ENCODE peak calls at places on chromosomes 11 and 22, in seven cellular contexts. Z, W, A, U, T, I and S are unnamed samples.

GRCh38 chr11:130404727-130405126 is 23.7 kb downstream of the ADAMTS8 start:
- DNase-seq in I (no peak), A (no peak), T (no peak), U (no peak), Z (no peak), W (no peak), S (no peak)

GRCh38 chr22:50224071-50224470 is 20.8 kb downstream of the TUBGCP6 start:
- DNase-seq in T (no peak), U (no peak), I (no peak), A (no peak), W (no peak), Z (no peak), S (no peak)

GRCh38 chr22:17792289-17792688 is 18.0 kb upstream of the BID start:
- DNase-seq in I (no peak), W (no peak), U (peak), T (no peak), A (no peak), Z (no peak), S (no peak)

GRCh38 chr11:69368119-69368880 is 74.3 kb downstream of the MYEOV start:
- DNase-seq in I (no peak), A (no peak), U (no peak), T (peak), Z (no peak), W (peak), S (no peak)

GRCh38 chr22:46046299-46046685 is 69.3 kb upstream of the WNT7B start:
- DNase-seq in I (no peak), T (no peak), Z (no peak), W (no peak), A (peak), U (no peak), S (no peak)

GRCh38 chr22:39240841-39241631 is 3.7 kb downstream of the PDGFB start:
- DNase-seq in Z (no peak), U (no peak), T (peak), W (no peak), A (no peak), I (no peak), S (peak)

GRCh38 chr22:29331213-29331612 is 15.7 kb upstream of the RASL10A start:
- DNase-seq in I (no peak), W (no peak), A (no peak), U (no peak), T (no peak), Z (no peak), S (no peak)

GRCh38 chr11:115222218-115222862 is 281.9 kb downstream of the CADM1 start:
- DNase-seq in I (peak), W (no peak), A (no peak), Z (peak), T (no peak), U (no peak), S (no peak)

GRCh38 chr11:6438979-6439571 is 1.7 kb downstream of the HPX start:
- DNase-seq in U (peak), T (no peak), W (no peak), I (peak), Z (peak), A (no peak), S (peak)

GRCh38 chr11:69156673-69157155 is 979 bp downstream of the SMIM38 start:
- DNase-seq in Z (peak), I (no peak), U (no peak), T (no peak), W (no peak), A (no peak), S (peak)

GRCh38 chr11:33690290-33691050 is 10.2 kb downstream of the C11orf91 start:
- DNase-seq in I (no peak), W (peak), T (peak), Z (peak), A (peak), U (no peak), S (peak)

GRCh38 chr11:125663910-125664309 is 16.7 kb downstream of the ACRV1 start:
- DNase-seq in A (no peak), Z (no peak), W (no peak), T (no peak), U (no peak), I (no peak), S (no peak)

GRCh38 chr22:36443198-36443770 is 38.2 kb downstream of the TXN2 start:
- DNase-seq in W (no peak), U (no peak), A (no peak), Z (no peak), I (peak), T (no peak), S (no peak)

GRCh38 chr11:88292156-88292844 is 45.2 kb downstream of the CTSC start:
- DNase-seq in T (no peak), I (no peak), Z (peak), U (peak), W (no peak), A (no peak), S (peak)

GRCh38 chr11:120128392-120129172 is 9.3 kb downstream of the TRIM29 start:
- DNase-seq in I (no peak), Z (peak), W (no peak), A (peak), U (no peak), T (peak), S (no peak)

GRCh38 chr11:100890779-100891178 is 203.7 kb downstream of the ARHGAP42 start:
- DNase-seq in I (no peak), U (no peak), W (no peak), Z (peak), A (no peak), T (no peak), S (no peak)

DNA sequence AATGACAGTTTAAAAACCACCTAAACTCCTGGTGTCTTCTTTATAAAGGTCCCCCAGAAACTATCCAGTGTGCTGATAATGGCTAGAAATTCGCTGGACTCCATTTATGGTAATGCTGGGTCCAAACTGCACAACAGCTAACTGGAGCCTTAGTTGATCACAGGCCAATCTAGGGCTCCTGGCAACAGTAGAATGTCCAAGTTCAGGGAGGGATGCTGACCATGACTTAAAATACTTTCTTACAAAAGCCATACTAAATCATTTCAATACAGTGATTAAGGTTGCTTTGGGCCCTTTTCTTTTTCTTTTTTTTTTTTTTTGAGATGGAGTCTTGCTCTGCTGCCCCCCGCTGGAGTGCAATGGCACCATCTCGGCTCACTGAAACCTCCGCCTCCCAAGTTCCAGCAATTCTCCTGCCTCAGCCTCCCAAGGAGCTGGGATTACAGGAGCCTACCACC is 14.5 kb upstream of the GAB2 start:
- DNase-seq in U (peak), T (no peak), W (no peak), I (no peak), A (no peak), Z (no peak), S (no peak)
- TF ChIP-seq CTCF in U (peak), T (peak), W (no peak), I (peak), A (no peak), Z (peak), S (peak)

DNA sequence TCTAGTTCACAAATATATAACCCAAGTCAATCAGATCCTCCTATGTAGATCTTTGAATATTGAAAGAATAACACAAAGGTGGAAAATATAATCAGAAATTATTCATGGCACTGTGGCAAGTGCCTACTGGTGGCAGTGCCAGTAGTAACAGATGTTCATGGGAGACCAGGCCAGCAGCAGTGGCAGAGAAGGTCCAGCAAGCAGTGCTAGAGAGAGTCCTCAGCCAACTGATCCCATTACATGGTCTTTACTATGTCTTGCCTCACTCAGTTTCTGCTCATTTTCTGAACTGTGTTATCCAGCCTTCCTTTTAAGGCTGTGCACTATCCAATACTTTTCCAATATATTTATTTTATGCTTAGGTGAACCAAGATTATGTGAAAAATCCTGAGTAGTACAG is 124.9 kb downstream of the MRTFA start:
- DNase-seq in W (no peak), U (no peak), I (no peak), T (peak), Z (no peak), A (no peak), S (peak)
- H3K27ac ChIP-seq in W (peak), U (no peak), I (no peak), T (peak), Z (peak), A (peak), S (peak)

GRCh38 chr22:20094158-20094807 is 14.2 kb downstream of the DGCR8 start:
- DNase-seq in I (no peak), T (no peak), Z (no peak), W (no peak), U (no peak), A (peak), S (no peak)

GRCh38 chr22:20099099-20099711 is 16.7 kb upstream of the RANBP1 start:
- DNase-seq in W (no peak), I (no peak), Z (no peak), U (no peak), T (no peak), A (no peak), S (no peak)

GRCh38 chr22:20095521-20095920 is 15.5 kb downstream of the DGCR8 start:
- DNase-seq in I (no peak), U (no peak), Z (no peak), A (peak), T (no peak), W (no peak), S (no peak)

GRCh38 chr22:20093437-20093836 is 13.4 kb downstream of the DGCR8 start:
- DNase-seq in T (peak), W (no peak), I (no peak), Z (no peak), A (no peak), U (no peak), S (no peak)

DNA sequence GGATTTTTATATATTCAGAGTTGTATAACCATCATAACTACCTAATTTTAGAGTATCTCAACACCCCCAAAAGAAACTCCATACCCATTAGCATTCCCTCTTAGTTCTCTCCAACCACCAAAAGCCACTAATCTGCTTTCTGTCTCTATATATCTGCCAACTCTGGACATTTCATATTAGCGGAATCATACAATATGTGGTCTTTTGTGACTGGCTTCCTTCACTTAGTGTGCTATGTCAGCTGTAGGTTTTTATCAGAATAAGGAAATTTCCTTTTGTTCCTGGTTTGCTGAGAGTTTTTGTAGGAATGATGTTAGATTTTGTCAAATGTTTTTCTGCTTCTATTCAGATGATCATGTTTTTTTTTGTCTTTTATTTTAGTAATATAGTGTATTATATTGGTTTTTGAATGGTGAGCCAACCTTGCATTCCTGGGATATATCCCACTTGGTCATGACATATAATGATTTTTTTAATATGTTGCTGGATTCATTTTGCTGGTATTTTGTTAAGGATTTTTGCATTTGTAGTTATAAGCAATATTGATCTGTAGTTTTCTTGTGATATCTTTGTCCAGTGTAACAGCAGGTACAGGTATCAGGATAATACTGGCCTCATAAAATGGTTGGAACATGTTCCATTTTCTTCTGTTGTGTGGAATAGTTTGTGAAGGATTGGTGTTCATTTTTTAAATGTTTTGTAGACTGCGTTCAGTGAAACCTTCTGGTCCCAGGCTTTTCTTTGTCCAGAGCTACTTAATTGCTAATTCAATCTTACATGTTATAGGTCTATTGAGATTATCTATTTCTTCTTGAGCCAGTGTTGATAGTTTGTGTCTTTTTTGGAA is 16.8 kb downstream of the DGCR8 start:
- DNase-seq in I (no peak), T (no peak), A (no peak), W (no peak), Z (no peak), U (no peak), S (no peak)
- H3K4me3 ChIP-seq in I (no peak), T (no peak), A (no peak), W (no peak), Z (no peak), U (no peak), S (no peak)

GRCh38 chr11:102268985-102269470 is 48.3 kb upstream of the BIRC3 start:
- DNase-seq in I (no peak), W (no peak), U (no peak), A (no peak), Z (no peak), T (no peak), S (no peak)

GRCh38 chr11:102267602-102268001 is 49.7 kb upstream of the BIRC3 start:
- DNase-seq in U (no peak), A (no peak), Z (peak), I (no peak), W (no peak), T (no peak), S (no peak)

GRCh38 chr11:102263604-102264003 is 53.7 kb upstream of the BIRC3 start:
- DNase-seq in T (no peak), I (no peak), A (no peak), U (no peak), W (no peak), Z (no peak), S (no peak)

GRCh38 chr11:102268083-102268984 is 49.0 kb upstream of the BIRC3 start:
- DNase-seq in U (peak), W (peak), I (peak), A (peak), T (peak), Z (peak), S (peak)

GRCh38 chr11:102266111-102266510 is 51.2 kb upstream of the BIRC3 start:
- DNase-seq in W (no peak), I (no peak), T (no peak), Z (no peak), U (no peak), A (no peak), S (no peak)
- TF ChIP-seq CTCF in W (no peak), I (no peak), T (no peak), Z (no peak), U (no peak), A (no peak), S (no peak)

GRCh38 chr11:75553889-75554257 is 8.2 kb upstream of the SERPINH1 start:
- DNase-seq in W (no peak), U (no peak), T (no peak), A (no peak), I (no peak), Z (no peak), S (no peak)
- H3K27ac ChIP-seq in W (peak), U (peak), T (peak), A (peak), I (no peak), Z (peak), S (no peak)

GRCh38 chr22:24505337-24505736 is 10.2 kb downstream of the UPB1 start:
- DNase-seq in W (no peak), T (no peak), Z (no peak), A (no peak), U (no peak), I (no peak), S (no peak)

GRCh38 chr22:24503137-24503850 is 8.2 kb downstream of the UPB1 start:
- DNase-seq in I (peak), T (peak), Z (peak), U (peak), A (peak), W (no peak), S (peak)

GRCh38 chr22:24503851-24504170 is 8.7 kb downstream of the UPB1 start:
- DNase-seq in I (no peak), T (no peak), A (no peak), Z (no peak), W (no peak), U (no peak), S (no peak)

GRCh38 chr22:24507742-24508141 is 12.6 kb downstream of the UPB1 start:
- DNase-seq in W (no peak), A (peak), U (peak), I (peak), T (no peak), Z (no peak), S (no peak)

DNA sequence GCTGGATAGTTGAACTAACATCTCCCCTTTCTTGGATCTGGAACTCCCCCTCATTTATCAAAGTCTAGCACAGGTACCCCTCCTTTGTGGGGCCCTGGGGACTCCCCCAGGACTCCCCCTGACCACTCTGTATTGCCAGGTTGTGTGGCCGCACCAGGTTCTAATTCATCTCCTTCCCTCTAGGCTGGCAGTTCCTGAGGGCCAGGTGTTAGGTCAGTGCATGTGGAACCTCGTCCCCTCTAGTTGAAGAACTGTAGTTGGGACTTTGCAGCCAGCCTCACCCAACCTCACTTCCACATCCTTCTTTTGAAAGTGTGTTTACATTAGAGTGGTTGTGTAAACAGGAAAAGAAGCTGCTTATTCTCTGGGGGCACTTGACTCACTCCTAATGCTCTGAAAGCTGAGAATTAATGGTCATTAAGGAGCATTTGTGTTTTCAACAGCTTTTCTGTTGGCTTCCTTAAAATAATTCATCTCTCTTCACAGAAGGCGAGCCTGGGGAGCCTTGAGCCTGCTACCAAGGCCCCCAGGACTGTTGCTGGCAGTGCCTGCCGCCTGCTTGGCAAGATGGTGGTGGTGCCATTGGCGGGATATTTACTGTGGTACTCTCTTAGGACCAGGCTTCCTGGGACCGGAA is 11.8 kb downstream of the UPB1 start:
- DNase-seq in Z (peak), I (peak), A (peak), U (no peak), T (no peak), W (no peak), S (no peak)
- H3K4me3 ChIP-seq in Z (no peak), I (peak), A (no peak), U (no peak), T (no peak), W (no peak), S (no peak)

DNA sequence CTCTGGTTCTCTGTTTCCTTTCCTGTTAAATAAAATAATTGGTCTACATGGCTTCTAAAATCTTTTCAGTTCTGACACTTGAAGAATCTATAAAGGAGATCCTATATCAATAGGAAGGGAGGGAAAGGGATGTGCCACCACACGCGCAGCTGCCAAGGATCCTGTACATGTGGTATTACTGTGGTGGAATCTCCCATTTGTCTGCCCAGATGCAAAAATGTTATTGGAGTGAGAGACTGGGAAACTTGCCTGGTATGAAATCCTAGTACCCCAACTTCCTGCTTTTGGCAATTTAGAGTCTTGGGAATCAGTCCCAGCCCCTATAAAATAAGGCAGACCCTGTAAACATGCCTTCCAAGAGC is 81.9 kb upstream of the PICALM start:
- DNase-seq in I (no peak), T (no peak), U (no peak), A (no peak), Z (no peak), W (no peak), S (no peak)
- TF ChIP-seq CTCF in I (no peak), T (no peak), U (no peak), A (no peak), Z (no peak), W (no peak), S (no peak)

GRCh38 chr22:19879248-19879575 is 24.5 kb upstream of the GNB1L start:
- DNase-seq in U (no peak), T (no peak), I (no peak), A (peak), W (peak), Z (no peak), S (no peak)
- H3K27ac ChIP-seq in U (no peak), T (no peak), I (no peak), A (no peak), W (no peak), Z (peak), S (no peak)

GRCh38 chr11:637593-638507 is 781 bp downstream of the DRD4 start:
- DNase-seq in I (no peak), U (no peak), Z (no peak), W (no peak), A (no peak), T (peak), S (no peak)
- H3K4me3 ChIP-seq in I (no peak), U (peak), Z (peak), W (peak), A (no peak), T (peak), S (no peak)

GRCh38 chr11:17473071-17473744 is 3.4 kb downstream of the ABCC8 start:
- DNase-seq in U (peak), Z (peak), T (no peak), W (no peak), A (no peak), I (no peak), S (peak)
- TF ChIP-seq CTCF in U (no peak), Z (peak), T (no peak), W (no peak), A (no peak), I (peak), S (no peak)